ENCODE peak calls at places on chromosomes 12 and 14, in five cellular contexts. A is CD4-positive, alpha-beta T cell; L is Peyer's patch; M is endothelial cell; D is HFF-Myc. Y is an unnamed sample.

GRCh38 chr14:68796418-68797101 is 3.7 kb upstream of the ZFP36L1 start:
- DNase-seq in D (no peak), L (peak; percentile 14), M (no peak), A (no peak), Y (no peak)

GRCh38 chr12:8145754-8146415 is 10.9 kb upstream of the ZNF705A start:
- DNase-seq in D (no peak), A (no peak), M (no peak), L (no peak), Y (no peak)

GRCh38 chr12:132818562-132818961 is 10.1 kb downstream of the GOLGA3 start:
- DNase-seq in L (no peak), M (no peak), A (no peak), D (no peak), Y (no peak)

GRCh38 chr12:67475725-67476124 is 172.8 kb upstream of the DYRK2 start:
- DNase-seq in L (no peak), A (no peak), M (no peak), D (no peak), Y (no peak)

GRCh38 chr14:54257424-54257823 is 139.4 kb upstream of the CDKN3 start:
- DNase-seq in D (no peak), A (no peak), L (no peak), M (no peak), Y (no peak)

GRCh38 chr12:33551006-33551405 is 111.4 kb upstream of the SYT10 start:
- DNase-seq in D (no peak), A (no peak), M (no peak), L (no peak), Y (no peak)

GRCh38 chr12:67269632-67270578 is 747 bp downstream of the CAND1 start:
- DNase-seq in L (peak; percentile 48), A (peak; percentile 30), D (no peak), M (peak; percentile 52), Y (peak; percentile 58)

GRCh38 chr12:62640910-62641448 is 174.4 kb downstream of the MON2 start:
- DNase-seq in M (no peak), D (peak; percentile 45), A (no peak), L (no peak), Y (peak; percentile 72)

GRCh38 chr14:101118746-101119610 is 215.5 kb upstream of the RTL1 start:
- DNase-seq in M (no peak), D (no peak), L (peak; percentile 9), A (no peak), Y (no peak)

GRCh38 chr12:104733717-104734175 is 224.3 kb downstream of the SLC41A2 start:
- DNase-seq in M (peak; percentile 38), D (no peak), A (no peak), L (no peak), Y (peak; percentile 60)

GRCh38 chr14:24377660-24378059 is 9.7 kb downstream of the NFATC4 start:
- DNase-seq in D (no peak), L (no peak), M (no peak), A (no peak), Y (no peak)

GRCh38 chr14:76768671-76769500 is 7.6 kb downstream of the VASH1 start:
- DNase-seq in D (no peak), M (no peak), L (peak; percentile 2), A (no peak), Y (no peak)

GRCh38 chr12:44775916-44776315 is 100.2 kb downstream of the NELL2 start:
- DNase-seq in A (no peak), L (no peak), D (no peak), M (no peak), Y (no peak)

GRCh38 chr12:44225128-44225527 is 389.2 kb downstream of the TMEM117 start:
- DNase-seq in L (no peak), M (no peak), A (no peak), D (no peak), Y (no peak)

GRCh38 chr12:104450700-104451099 is 6.0 kb upstream of the CHST11 start:
- DNase-seq in L (no peak), A (no peak), M (no peak), D (no peak), Y (no peak)

GRCh38 chr14:68770553-68771286 is 22.1 kb downstream of the ZFP36L1 start:
- DNase-seq in D (no peak), M (no peak), A (no peak), L (no peak), Y (no peak)

GRCh38 chr14:102893452-102893851 is 29.0 kb upstream of the AMN start:
- DNase-seq in D (peak; percentile 41), L (no peak), M (no peak), A (no peak), Y (no peak)

GRCh38 chr14:76603713-76604112 is 157.6 kb upstream of the VASH1 start:
- DNase-seq in D (no peak), L (no peak), A (no peak), M (no peak), Y (no peak)

GRCh38 chr14:22798528-22798927 is 16.7 kb downstream of the SLC7A7 start:
- DNase-seq in D (no peak), L (no peak), M (no peak), A (no peak), Y (no peak)

GRCh38 chr14:99416909-99417308 is 63.8 kb downstream of the SETD3 start:
- DNase-seq in M (no peak), D (no peak), A (no peak), L (no peak), Y (no peak)

GRCh38 chr12:53096089-53096741 is 1.3 kb upstream of the IGFBP6 start:
- DNase-seq in D (no peak), L (no peak), M (no peak), A (no peak), Y (no peak)

GRCh38 chr12:75977590-75977951 is 54.0 kb downstream of the PHLDA1 start:
- DNase-seq in M (no peak), A (no peak), L (no peak), D (no peak), Y (no peak)

GRCh38 chr12:94615284-94616216 is 34.8 kb downstream of the TMCC3 start:
- DNase-seq in L (no peak), A (no peak), D (no peak), M (no peak), Y (no peak)

GRCh38 chr14:100786131-100786530 is 39.8 kb upstream of the MEG3 start:
- DNase-seq in D (no peak), L (no peak), M (peak; percentile 43), A (no peak), Y (no peak)

GRCh38 chr12:52221912-52222457 is 11.1 kb upstream of the KRT7 start:
- DNase-seq in L (no peak), M (peak; percentile 81), D (no peak), A (peak; percentile 8), Y (peak; percentile 92)

GRCh38 chr14:60332869-60333268 is 83.8 kb downstream of the PPM1A start:
- DNase-seq in A (no peak), L (no peak), M (no peak), D (no peak), Y (no peak)

GRCh38 chr12:91172051-91172450 is 10.6 kb downstream of the DCN start:
- DNase-seq in M (no peak), A (no peak), D (no peak), L (no peak), Y (no peak)

GRCh38 chr14:101476258-101476930 is 84.9 kb upstream of the DIO3 start:
- DNase-seq in A (no peak), D (no peak), M (no peak), L (no peak), Y (no peak)

GRCh38 chr12:130356222-130356621 is 18.5 kb downstream of the PIWIL1 start:
- DNase-seq in L (no peak), M (no peak), A (no peak), D (no peak), Y (no peak)

GRCh38 chr12:81141220-81141619 is 63.3 kb downstream of the ACSS3 start:
- DNase-seq in M (no peak), L (no peak), A (no peak), D (no peak), Y (no peak)

GRCh38 chr12:86513206-86513605 is 257.0 kb upstream of the MGAT4C start:
- DNase-seq in D (no peak), L (no peak), A (no peak), M (no peak), Y (no peak)

GRCh38 chr14:62378057-62378456 is 615.8 kb downstream of the SNAPC1 start:
- DNase-seq in D (no peak), L (no peak), M (no peak), A (no peak), Y (no peak)
- TF ChIP-seq CTCF in D (no peak), L (no peak), M (no peak), A (no peak), Y (no peak)

DNA sequence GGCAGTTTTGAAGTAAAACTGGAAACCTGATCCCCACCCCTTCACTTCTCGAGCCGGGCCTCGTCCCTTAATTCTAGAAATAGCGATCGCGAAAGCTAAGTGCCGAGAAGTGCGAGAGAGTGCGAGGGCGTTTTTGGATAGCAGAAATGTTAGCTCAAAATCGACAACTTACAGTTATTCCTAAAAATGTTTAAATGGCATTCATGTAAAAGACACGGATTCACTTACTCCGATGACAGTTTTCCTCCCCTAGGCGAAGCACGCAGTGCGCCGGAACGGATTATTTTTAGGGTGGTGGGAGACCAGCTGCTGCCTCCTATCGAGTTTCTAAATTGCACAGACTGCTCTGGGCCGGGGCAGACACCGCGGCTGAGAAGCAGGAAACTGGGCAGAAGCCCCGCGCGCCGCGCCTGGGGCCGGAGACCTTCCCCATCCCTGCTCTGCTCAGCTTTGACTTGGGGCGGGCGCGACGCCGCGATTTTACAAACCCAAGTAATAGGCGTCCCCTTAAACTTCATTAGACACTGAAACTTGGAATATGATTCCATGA is at the start of gene ABCC9:
- DNase-seq in A (no peak), D (no peak), M (peak; percentile 63), L (no peak), Y (peak; percentile 27)
- TF ChIP-seq CTCF in A (no peak), D (no peak), M (no peak), L (no peak), Y (no peak)

DNA sequence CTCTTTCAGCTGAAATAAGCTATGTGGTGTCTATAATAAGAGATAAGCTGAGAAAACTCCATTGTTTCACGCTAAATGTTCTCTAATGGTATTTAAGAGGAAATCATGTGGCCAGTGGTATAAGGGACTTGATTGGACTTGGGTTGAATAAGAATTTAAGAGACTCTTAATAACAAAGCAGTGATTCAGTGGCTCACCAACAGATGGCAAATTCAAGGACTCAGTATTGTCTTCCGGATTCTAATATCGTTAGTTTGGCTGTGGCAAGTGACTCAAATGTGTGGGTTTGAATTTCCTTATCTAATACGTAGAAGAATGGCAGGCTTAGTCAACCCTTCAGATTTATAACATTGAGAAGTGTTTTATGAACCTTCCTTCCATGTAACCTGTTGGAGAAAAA is 49.1 kb upstream of the KCNH3 start:
- DNase-seq in L (no peak), D (no peak), M (no peak), A (no peak), Y (no peak)
- TF ChIP-seq CTCF in L (no peak), D (no peak), M (no peak), A (no peak), Y (no peak)

DNA sequence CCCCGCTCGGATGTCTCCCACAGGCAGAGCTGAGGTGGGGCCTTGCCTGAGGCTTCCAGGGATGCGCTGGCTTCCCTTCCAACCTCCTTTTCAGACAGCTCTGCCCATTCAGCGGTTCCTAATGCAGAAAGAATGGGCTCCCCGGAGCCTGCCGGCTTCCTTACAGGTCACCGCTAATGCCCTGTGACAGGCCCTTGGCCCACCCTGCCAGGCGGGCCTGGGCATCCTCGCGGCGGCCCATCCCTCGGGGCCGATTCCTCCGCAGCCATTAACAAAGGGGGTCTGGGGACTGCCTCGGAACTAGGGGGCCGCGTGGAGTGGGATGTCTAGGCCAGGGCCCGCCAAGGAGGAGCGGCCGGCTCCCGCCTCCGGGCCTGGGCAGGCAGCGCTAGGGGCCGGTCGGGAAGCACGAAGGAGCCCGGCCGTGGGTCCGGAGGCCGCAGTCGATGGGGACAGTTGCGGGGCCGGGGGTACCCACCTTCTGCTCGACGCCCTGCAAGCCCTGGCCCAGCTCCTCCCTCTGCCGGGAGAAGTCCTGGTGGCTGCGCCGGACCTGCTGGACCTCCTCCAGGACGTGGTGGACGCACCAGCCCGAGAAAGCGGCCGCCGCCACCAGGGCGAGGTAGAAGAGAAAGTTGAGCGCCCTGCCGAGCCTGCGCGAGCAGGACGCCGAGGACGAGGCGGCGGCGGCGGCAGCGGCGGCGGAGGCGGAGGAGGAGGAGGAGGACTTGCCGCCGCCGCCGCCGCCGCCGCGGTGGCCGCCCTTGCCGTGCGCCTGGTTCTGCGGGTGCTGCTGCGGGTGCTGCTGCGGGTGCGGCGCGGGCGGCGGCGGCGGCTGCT is 709 bp downstream of the CKAP4 start:
- DNase-seq in D (no peak), L (peak; percentile 44), A (peak; percentile 54), M (peak; percentile 64), Y (peak; percentile 60)
- TF ChIP-seq CTCF in D (no peak), L (no peak), A (no peak), M (no peak), Y (no peak)